ENCODE peak calls at places on chromosome 19, in five cellular contexts. One of them, this sample, is unnamed.
A peak's percentile ranks its signal among the peaks of the same experiment; 100 is the strongest.

GRCh38 chr19:48683349-48683748 is 10.5 kb upstream of the NTN5 start:
- ATAC-seq in Right ventricle myocardium superior: peak; percentile 84
- ATAC-seq in K562: no peak
- ATAC-seq in sciatic nerve: peak; percentile 83
- ATAC-seq in CD4-positive, alpha-beta T cell: no peak
- ATAC-seq in this sample: no peak

GRCh38 chr19:54967611-54968010 is 1.4 kb downstream of the NLRP2 start:
- ATAC-seq in Right ventricle myocardium superior: no peak
- ATAC-seq in K562: no peak
- ATAC-seq in sciatic nerve: no peak
- ATAC-seq in CD4-positive, alpha-beta T cell: no peak
- ATAC-seq in this sample: no peak

GRCh38 chr19:11059511-11060358 is 29.5 kb upstream of the LDLR start:
- ATAC-seq in Right ventricle myocardium superior: no peak
- ATAC-seq in K562: no peak
- ATAC-seq in sciatic nerve: no peak
- ATAC-seq in CD4-positive, alpha-beta T cell: no peak
- ATAC-seq in this sample: no peak

GRCh38 chr19:12786149-12786870 is 5.0 kb upstream of the JUNB start:
- ATAC-seq in Right ventricle myocardium superior: peak; percentile 0
- ATAC-seq in K562: no peak
- ATAC-seq in sciatic nerve: peak; percentile 0
- ATAC-seq in CD4-positive, alpha-beta T cell: no peak
- ATAC-seq in this sample: no peak

GRCh38 chr19:28420731-28421550 is 792.0 kb downstream of the UQCRFS1 start:
- ATAC-seq in Right ventricle myocardium superior: no peak
- ATAC-seq in K562: peak; percentile 14
- ATAC-seq in sciatic nerve: no peak
- ATAC-seq in CD4-positive, alpha-beta T cell: no peak
- ATAC-seq in this sample: no peak

GRCh38 chr19:6865849-6866248 is 21.5 kb upstream of the ADGRE1 start:
- ATAC-seq in Right ventricle myocardium superior: no peak
- ATAC-seq in K562: no peak
- ATAC-seq in sciatic nerve: no peak
- ATAC-seq in CD4-positive, alpha-beta T cell: no peak
- ATAC-seq in this sample: no peak

GRCh38 chr19:4441994-4442845 is 15.4 kb downstream of the UBXN6 start:
- ATAC-seq in Right ventricle myocardium superior: no peak
- ATAC-seq in K562: peak; percentile 12
- ATAC-seq in sciatic nerve: no peak
- ATAC-seq in CD4-positive, alpha-beta T cell: no peak
- ATAC-seq in this sample: peak; percentile 69

GRCh38 chr19:43809762-43810696 is 7.8 kb upstream of the LYPD5 start:
- ATAC-seq in Right ventricle myocardium superior: no peak
- ATAC-seq in K562: peak; percentile 85
- ATAC-seq in sciatic nerve: no peak
- ATAC-seq in CD4-positive, alpha-beta T cell: peak; percentile 70
- ATAC-seq in this sample: no peak

GRCh38 chr19:54257116-54257480 is at the start of gene LILRB5:
- ATAC-seq in Right ventricle myocardium superior: no peak
- ATAC-seq in K562: no peak
- ATAC-seq in sciatic nerve: peak; percentile 65
- ATAC-seq in CD4-positive, alpha-beta T cell: no peak
- ATAC-seq in this sample: no peak

GRCh38 chr19:29211562-29212416 is 1.2 kb downstream of the UQCRFS1 start:
- ATAC-seq in Right ventricle myocardium superior: peak; percentile 4
- ATAC-seq in K562: peak; percentile 56
- ATAC-seq in sciatic nerve: no peak
- ATAC-seq in CD4-positive, alpha-beta T cell: peak; percentile 1
- ATAC-seq in this sample: no peak

GRCh38 chr19:45809643-45810159 is 5.4 kb downstream of the RSPH6A start:
- ATAC-seq in Right ventricle myocardium superior: no peak
- ATAC-seq in K562: peak; percentile 72
- ATAC-seq in sciatic nerve: no peak
- ATAC-seq in CD4-positive, alpha-beta T cell: no peak
- ATAC-seq in this sample: no peak

GRCh38 chr19:34327851-34328250 is 37.1 kb upstream of the GPI start:
- ATAC-seq in Right ventricle myocardium superior: peak; percentile 65
- ATAC-seq in K562: peak; percentile 100
- ATAC-seq in sciatic nerve: no peak
- ATAC-seq in CD4-positive, alpha-beta T cell: no peak
- ATAC-seq in this sample: no peak

GRCh38 chr19:4705413-4706131 is 18.1 kb downstream of the DPP9 start:
- ATAC-seq in Right ventricle myocardium superior: peak; percentile 5
- ATAC-seq in K562: no peak
- ATAC-seq in sciatic nerve: no peak
- ATAC-seq in CD4-positive, alpha-beta T cell: no peak
- ATAC-seq in this sample: no peak

GRCh38 chr19:44737238-44738160 is 11.0 kb upstream of the BCL3 start:
- ATAC-seq in Right ventricle myocardium superior: no peak
- ATAC-seq in K562: no peak
- ATAC-seq in sciatic nerve: no peak
- ATAC-seq in CD4-positive, alpha-beta T cell: no peak
- ATAC-seq in this sample: peak; percentile 71

GRCh38 chr19:38522915-38523314 is 89.4 kb downstream of the RYR1 start:
- ATAC-seq in Right ventricle myocardium superior: no peak
- ATAC-seq in K562: no peak
- ATAC-seq in sciatic nerve: no peak
- ATAC-seq in CD4-positive, alpha-beta T cell: no peak
- ATAC-seq in this sample: no peak

GRCh38 chr19:54319049-54319448 is 6.1 kb upstream of the LILRA5 start:
- ATAC-seq in Right ventricle myocardium superior: no peak
- ATAC-seq in K562: no peak
- ATAC-seq in sciatic nerve: no peak
- ATAC-seq in CD4-positive, alpha-beta T cell: no peak
- ATAC-seq in this sample: peak; percentile 64

GRCh38 chr19:8459095-8459494 is 14.3 kb downstream of the HNRNPM start:
- ATAC-seq in Right ventricle myocardium superior: peak; percentile 26
- ATAC-seq in K562: no peak
- ATAC-seq in sciatic nerve: peak; percentile 38
- ATAC-seq in CD4-positive, alpha-beta T cell: no peak
- ATAC-seq in this sample: no peak

This sample was measured in stimulated activated memory B cell treated with anti-CD40 and anti-IgM and Interleukin-4, amounts not matched to agents 10 μg/mL and 1 μg/mL and 100 μg/mL, for 72 hours.